ENCODE peak calls at places on chromosome 10, in five cellular contexts. E is IMR-90, P is HTR-8/SVneo, G is coronary artery, R is M059J. B is an unnamed sample.

GRCh38 chr10:120998251-120998650 is 147.1 kb downstream of the WDR11 start:
- DNase-seq in E (no peak), P (no peak), G (no peak), R (no peak), B (no peak)

GRCh38 chr10:4677296-4678021 is 148.5 kb upstream of the AKR1E2 start:
- DNase-seq in E (peak), P (no peak), G (no peak), R (peak), B (peak)

GRCh38 chr10:71812913-71813590 is 38.0 kb downstream of the PSAP start:
- DNase-seq in E (no peak), P (no peak), G (no peak), R (no peak), B (no peak)

GRCh38 chr10:124306520-124306919 is 112.2 kb downstream of the OAT start:
- DNase-seq in E (no peak), P (no peak), G (no peak), R (no peak), B (no peak)

GRCh38 chr10:55410415-55410885 is 609.4 kb upstream of the PCDH15 start:
- DNase-seq in E (no peak), P (no peak), G (no peak), R (no peak), B (no peak)

GRCh38 chr10:93383562-93383981 is 98.6 kb downstream of the MYOF start:
- DNase-seq in E (peak), P (peak), G (no peak), R (peak), B (peak)

GRCh38 chr10:71244638-71245419 is 32.5 kb downstream of the UNC5B start:
- DNase-seq in E (peak), P (no peak), G (peak), R (no peak), B (peak)

GRCh38 chr10:117226813-117227451 is 14.0 kb upstream of the SLC18A2 start:
- DNase-seq in E (no peak), P (peak), G (no peak), R (peak), B (no peak)

GRCh38 chr10:24034571-24034970 is 174.4 kb upstream of the KIAA1217 start:
- DNase-seq in E (no peak), P (no peak), G (no peak), R (no peak), B (no peak)

GRCh38 chr10:80498833-80499671 is 38.6 kb upstream of the SH2D4B start:
- DNase-seq in E (peak), P (peak), G (peak), R (peak), B (peak)

GRCh38 chr10:114525368-114525949 is 121.2 kb upstream of the AFAP1L2 start:
- DNase-seq in E (no peak), P (no peak), G (no peak), R (no peak), B (peak)